ENCODE peak calls at places on chromosome 22, in six cellular contexts. One of them, this sample, is unnamed.

GRCh38 chr22:27970596-27971220 is 51.7 kb upstream of the PITPNB start:
- DNase-seq in AG09309: no peak
- DNase-seq in A549: no peak
- DNase-seq in tibial artery: no peak
- DNase-seq in upper lobe of left lung: no peak
- DNase-seq in cardiac muscle cell: no peak
- DNase-seq in this sample: no peak

GRCh38 chr22:26377170-26377825 is 51.8 kb upstream of the ASPHD2 start:
- DNase-seq in AG09309: no peak
- DNase-seq in A549: no peak
- DNase-seq in tibial artery: no peak
- DNase-seq in upper lobe of left lung: no peak
- DNase-seq in cardiac muscle cell: peak
- DNase-seq in this sample: no peak

GRCh38 chr22:28984482-28985158 is 77.0 kb downstream of the C22orf31 start:
- DNase-seq in AG09309: no peak
- DNase-seq in A549: no peak
- DNase-seq in tibial artery: no peak
- DNase-seq in upper lobe of left lung: no peak
- DNase-seq in cardiac muscle cell: peak
- DNase-seq in this sample: no peak

GRCh38 chr22:28771195-28771791 is 1.2 kb upstream of the CCDC117 start:
- DNase-seq in AG09309: no peak
- DNase-seq in A549: peak
- DNase-seq in tibial artery: no peak
- DNase-seq in upper lobe of left lung: no peak
- DNase-seq in cardiac muscle cell: no peak
- DNase-seq in this sample: no peak

GRCh38 chr22:17891427-17892167 is 117.3 kb upstream of the BID start:
- DNase-seq in AG09309: no peak
- DNase-seq in A549: no peak
- DNase-seq in tibial artery: no peak
- DNase-seq in upper lobe of left lung: no peak
- DNase-seq in cardiac muscle cell: no peak
- DNase-seq in this sample: no peak

GRCh38 chr22:35959121-35959800 is 69.4 kb downstream of the RBFOX2 start:
- DNase-seq in AG09309: no peak
- DNase-seq in A549: no peak
- DNase-seq in tibial artery: no peak
- DNase-seq in upper lobe of left lung: no peak
- DNase-seq in cardiac muscle cell: no peak
- DNase-seq in this sample: no peak

GRCh38 chr22:44191036-44191454 is 10.3 kb downstream of the PARVG start:
- DNase-seq in AG09309: no peak
- DNase-seq in A549: no peak
- DNase-seq in tibial artery: no peak
- DNase-seq in upper lobe of left lung: no peak
- DNase-seq in cardiac muscle cell: no peak
- DNase-seq in this sample: no peak

GRCh38 chr22:50585781-50586180 is 3.1 kb upstream of the CHKB start:
- DNase-seq in AG09309: no peak
- DNase-seq in A549: no peak
- DNase-seq in tibial artery: no peak
- DNase-seq in upper lobe of left lung: no peak
- DNase-seq in cardiac muscle cell: no peak
- DNase-seq in this sample: no peak

GRCh38 chr22:43275545-43275981 is 67.6 kb downstream of the SCUBE1 start:
- DNase-seq in AG09309: no peak
- DNase-seq in A549: no peak
- DNase-seq in tibial artery: no peak
- DNase-seq in upper lobe of left lung: no peak
- DNase-seq in cardiac muscle cell: peak
- DNase-seq in this sample: no peak

GRCh38 chr22:32804036-32804435 is 2.5 kb downstream of the TIMP3 start:
- DNase-seq in AG09309: no peak
- DNase-seq in A549: no peak
- DNase-seq in tibial artery: no peak
- DNase-seq in upper lobe of left lung: no peak
- DNase-seq in cardiac muscle cell: peak
- DNase-seq in this sample: no peak

GRCh38 chr22:35021166-35021565 is 44.8 kb upstream of the ISX start:
- DNase-seq in AG09309: no peak
- DNase-seq in A549: no peak
- DNase-seq in tibial artery: no peak
- DNase-seq in upper lobe of left lung: no peak
- DNase-seq in cardiac muscle cell: no peak
- DNase-seq in this sample: no peak

GRCh38 chr22:39306456-39307361 is 12.7 kb downstream of the RPL3 start:
- DNase-seq in AG09309: no peak
- DNase-seq in A549: peak
- DNase-seq in tibial artery: peak
- DNase-seq in upper lobe of left lung: peak
- DNase-seq in cardiac muscle cell: no peak
- DNase-seq in this sample: no peak
- TF ChIP-seq CTCF in AG09309: peak
- TF ChIP-seq CTCF in A549: peak
- TF ChIP-seq CTCF in tibial artery: no peak
- TF ChIP-seq CTCF in upper lobe of left lung: peak
- TF ChIP-seq CTCF in cardiac muscle cell: peak
- TF ChIP-seq CTCF in this sample: peak

DNA sequence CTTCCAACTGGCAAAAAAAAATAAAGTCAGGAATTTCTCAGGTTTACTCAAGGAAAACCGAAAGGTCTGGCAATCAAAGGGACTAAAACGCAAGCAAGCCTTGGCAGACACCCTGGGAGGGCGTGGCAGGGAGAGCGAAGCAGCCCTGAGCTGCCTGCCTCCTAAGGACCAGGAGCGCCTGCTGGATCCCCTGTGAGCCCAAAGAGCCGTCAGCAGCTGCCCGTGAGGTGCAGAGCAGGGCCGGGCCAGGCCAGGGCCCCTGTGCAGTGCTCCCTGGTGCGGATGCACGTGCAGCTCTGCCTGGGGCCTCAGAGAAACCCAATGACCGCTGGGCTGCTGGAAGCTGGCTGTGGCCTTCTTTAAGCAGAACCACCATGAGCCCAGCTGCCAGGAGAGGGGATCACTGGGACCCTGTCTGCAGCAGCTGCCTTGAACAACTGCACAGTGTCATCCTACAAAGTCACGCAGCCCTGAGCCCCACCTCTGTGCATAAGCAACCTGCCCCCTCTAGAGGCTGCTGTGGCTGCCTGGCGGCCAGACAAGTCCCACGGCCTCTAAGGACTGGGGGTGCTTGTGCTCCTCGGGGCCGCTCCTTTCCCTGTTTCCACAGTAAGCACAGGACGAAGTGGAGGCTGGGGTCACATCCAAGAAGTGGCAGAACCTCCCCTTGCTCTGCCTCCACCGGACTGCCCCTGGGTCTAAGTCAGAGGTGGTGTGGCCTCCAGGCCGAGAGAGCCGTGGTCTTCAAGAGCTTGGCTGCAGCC is 29.2 kb upstream of the COMT start:
- DNase-seq in AG09309: no peak
- DNase-seq in A549: no peak
- DNase-seq in tibial artery: no peak
- DNase-seq in upper lobe of left lung: no peak
- DNase-seq in cardiac muscle cell: no peak
- DNase-seq in this sample: no peak
- TF ChIP-seq CTCF in AG09309: no peak
- TF ChIP-seq CTCF in A549: no peak
- TF ChIP-seq CTCF in tibial artery: no peak
- TF ChIP-seq CTCF in upper lobe of left lung: no peak
- TF ChIP-seq CTCF in cardiac muscle cell: no peak
- TF ChIP-seq CTCF in this sample: no peak

GRCh38 chr22:23391022-23391421 is 189.1 kb downstream of the IGLL1 start:
- DNase-seq in AG09309: no peak
- DNase-seq in A549: no peak
- DNase-seq in tibial artery: peak
- DNase-seq in upper lobe of left lung: no peak
- DNase-seq in cardiac muscle cell: no peak
- DNase-seq in this sample: no peak

GRCh38 chr22:23393721-23394320 is 186.3 kb downstream of the IGLL1 start:
- DNase-seq in AG09309: no peak
- DNase-seq in A549: no peak
- DNase-seq in tibial artery: peak
- DNase-seq in upper lobe of left lung: no peak
- DNase-seq in cardiac muscle cell: no peak
- DNase-seq in this sample: no peak

GRCh38 chr22:23394525-23395326 is 185.4 kb downstream of the IGLL1 start:
- DNase-seq in AG09309: no peak
- DNase-seq in A549: no peak
- DNase-seq in tibial artery: no peak
- DNase-seq in upper lobe of left lung: no peak
- DNase-seq in cardiac muscle cell: no peak
- DNase-seq in this sample: no peak

GRCh38 chr22:23389271-23390071 is 190.6 kb downstream of the IGLL1 start:
- DNase-seq in AG09309: no peak
- DNase-seq in A549: no peak
- DNase-seq in tibial artery: peak
- DNase-seq in upper lobe of left lung: no peak
- DNase-seq in cardiac muscle cell: no peak
- DNase-seq in this sample: no peak

DNA sequence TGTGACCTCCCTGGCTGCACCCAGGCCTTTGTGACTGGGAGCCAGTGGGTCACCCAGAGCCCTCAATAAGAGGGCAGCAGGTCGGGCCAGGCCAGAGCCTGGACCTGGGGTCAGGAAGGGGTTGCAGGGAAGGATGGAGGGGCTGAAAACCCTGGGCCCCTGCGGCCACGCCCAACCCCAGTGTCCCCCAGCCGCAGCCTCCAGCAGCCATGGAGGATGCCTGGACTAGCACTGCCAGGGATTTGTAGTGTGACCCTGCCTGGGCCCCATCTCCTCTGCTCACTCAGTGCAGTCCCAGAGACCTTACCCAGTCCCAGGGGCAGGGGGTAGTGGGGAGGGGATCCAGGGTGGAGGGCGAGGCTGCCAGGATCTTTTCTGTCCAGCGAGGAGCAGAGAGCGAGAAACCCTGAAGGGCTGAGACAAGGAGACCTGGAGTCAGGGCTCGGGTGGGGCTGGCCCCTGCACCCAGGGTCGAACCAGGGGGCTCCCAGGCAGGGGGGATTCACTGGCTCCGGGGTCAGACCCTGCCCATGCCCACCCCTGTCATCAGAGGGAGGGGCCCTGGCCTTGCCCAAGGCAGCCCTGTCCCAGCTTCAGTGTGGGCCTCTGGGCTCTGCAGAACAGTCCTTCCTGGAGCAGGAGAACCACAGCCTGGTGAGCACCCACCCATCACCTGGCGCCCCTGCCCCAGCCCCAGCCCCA is 187.5 kb downstream of the IGLL1 start:
- DNase-seq in AG09309: no peak
- DNase-seq in A549: no peak
- DNase-seq in tibial artery: peak
- DNase-seq in upper lobe of left lung: no peak
- DNase-seq in cardiac muscle cell: no peak
- DNase-seq in this sample: no peak
- TF ChIP-seq CTCF in AG09309: no peak
- TF ChIP-seq CTCF in A549: no peak
- TF ChIP-seq CTCF in tibial artery: no peak
- TF ChIP-seq CTCF in upper lobe of left lung: no peak
- TF ChIP-seq CTCF in cardiac muscle cell: no peak
- TF ChIP-seq CTCF in this sample: no peak

GRCh38 chr22:20128902-20129746 is 2.5 kb upstream of the ZDHHC8 start:
- DNase-seq in AG09309: no peak
- DNase-seq in A549: peak
- DNase-seq in tibial artery: no peak
- DNase-seq in upper lobe of left lung: no peak
- DNase-seq in cardiac muscle cell: peak
- DNase-seq in this sample: no peak
- TF ChIP-seq CTCF in AG09309: peak
- TF ChIP-seq CTCF in A549: peak
- TF ChIP-seq CTCF in tibial artery: no peak
- TF ChIP-seq CTCF in upper lobe of left lung: no peak
- TF ChIP-seq CTCF in cardiac muscle cell: peak
- TF ChIP-seq CTCF in this sample: peak

GRCh38 chr22:37120569-37121340 is 11.2 kb upstream of the TMPRSS6 start:
- DNase-seq in AG09309: no peak
- DNase-seq in A549: no peak
- DNase-seq in tibial artery: no peak
- DNase-seq in upper lobe of left lung: no peak
- DNase-seq in cardiac muscle cell: no peak
- DNase-seq in this sample: no peak

GRCh38 chr22:37123649-37124048 is 14.1 kb upstream of the TMPRSS6 start:
- DNase-seq in AG09309: no peak
- DNase-seq in A549: no peak
- DNase-seq in tibial artery: no peak
- DNase-seq in upper lobe of left lung: no peak
- DNase-seq in cardiac muscle cell: no peak
- DNase-seq in this sample: no peak

GRCh38 chr22:37119872-37120271 is 10.4 kb upstream of the TMPRSS6 start:
- DNase-seq in AG09309: no peak
- DNase-seq in A549: no peak
- DNase-seq in tibial artery: no peak
- DNase-seq in upper lobe of left lung: no peak
- DNase-seq in cardiac muscle cell: no peak
- DNase-seq in this sample: no peak

GRCh38 chr22:37122598-37123180 is 13.2 kb upstream of the TMPRSS6 start:
- DNase-seq in AG09309: no peak
- DNase-seq in A549: no peak
- DNase-seq in tibial artery: no peak
- DNase-seq in upper lobe of left lung: no peak
- DNase-seq in cardiac muscle cell: no peak
- DNase-seq in this sample: no peak

GRCh38 chr22:37121887-37122591 is 12.5 kb upstream of the TMPRSS6 start:
- DNase-seq in AG09309: no peak
- DNase-seq in A549: peak
- DNase-seq in tibial artery: no peak
- DNase-seq in upper lobe of left lung: peak
- DNase-seq in cardiac muscle cell: peak
- DNase-seq in this sample: no peak
- TF ChIP-seq CTCF in AG09309: no peak
- TF ChIP-seq CTCF in A549: no peak
- TF ChIP-seq CTCF in tibial artery: no peak
- TF ChIP-seq CTCF in upper lobe of left lung: no peak
- TF ChIP-seq CTCF in cardiac muscle cell: no peak
- TF ChIP-seq CTCF in this sample: no peak

GRCh38 chr22:46116491-46116958 is 33.8 kb upstream of the PPARA start:
- DNase-seq in AG09309: peak
- DNase-seq in A549: peak
- DNase-seq in tibial artery: peak
- DNase-seq in upper lobe of left lung: peak
- DNase-seq in cardiac muscle cell: peak
- DNase-seq in this sample: peak
- TF ChIP-seq CTCF in AG09309: peak
- TF ChIP-seq CTCF in A549: peak
- TF ChIP-seq CTCF in tibial artery: peak
- TF ChIP-seq CTCF in upper lobe of left lung: peak
- TF ChIP-seq CTCF in cardiac muscle cell: peak
- TF ChIP-seq CTCF in this sample: peak

DNA sequence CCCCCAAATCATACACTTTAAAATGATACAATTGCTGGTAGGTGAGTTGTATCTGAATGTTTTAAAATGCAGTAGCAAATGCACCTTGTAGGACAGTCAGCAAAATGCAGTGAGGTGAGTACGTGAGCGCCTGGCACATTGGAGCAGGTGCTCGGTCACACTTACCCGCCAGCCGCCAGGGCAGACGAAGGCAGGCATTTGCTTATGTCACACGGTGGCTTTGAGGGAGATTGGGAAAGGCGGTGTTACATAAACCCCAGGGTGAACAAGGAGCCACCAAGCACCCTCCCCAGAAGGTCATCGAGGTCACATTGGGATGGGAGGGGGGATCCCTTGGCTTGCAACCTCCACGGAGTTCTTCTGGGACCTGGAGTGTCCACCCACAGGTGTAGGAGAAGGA is 6.5 kb upstream of the OSM start:
- DNase-seq in AG09309: no peak
- DNase-seq in A549: no peak
- DNase-seq in tibial artery: no peak
- DNase-seq in upper lobe of left lung: peak
- DNase-seq in cardiac muscle cell: no peak
- DNase-seq in this sample: no peak
- TF ChIP-seq CTCF in AG09309: no peak
- TF ChIP-seq CTCF in A549: no peak
- TF ChIP-seq CTCF in tibial artery: no peak
- TF ChIP-seq CTCF in upper lobe of left lung: no peak
- TF ChIP-seq CTCF in cardiac muscle cell: no peak
- TF ChIP-seq CTCF in this sample: no peak

This sample was measured in type B pancreatic cell.